ENCODE peak calls at places on chromosomes 7 and 10, in five cellular contexts. K, Z, B, T and N are unnamed samples.
A peak's percentile ranks its signal among the peaks of the same experiment; 100 is the strongest.

GRCh38 chr10:12852732-12853131 is 148.8 kb downstream of the CCDC3 start:
- DNase-seq in K (no peak), Z (no peak), B (no peak), T (no peak), N (no peak)

GRCh38 chr10:12348870-12349627 is at the start of gene CAMK1D:
- DNase-seq in K (peak; percentile 30), Z (peak; percentile 63), B (peak; percentile 56), T (peak; percentile 57), N (peak; percentile 89)

GRCh38 chr7:5043661-5044060 is 2.0 kb upstream of the RBAK start:
- DNase-seq in K (no peak), Z (no peak), B (no peak), T (no peak), N (no peak)

GRCh38 chr10:86048571-86048970 is 318.0 kb downstream of the GRID1 start:
- DNase-seq in K (no peak), Z (no peak), B (no peak), T (no peak), N (no peak)

GRCh38 chr10:35916791-35917190 is 274.7 kb upstream of the FZD8 start:
- DNase-seq in K (no peak), Z (no peak), B (peak; percentile 22), T (peak; percentile 36), N (no peak)

GRCh38 chr7:50471970-50472369 is 21.8 kb upstream of the FIGNL1 start:
- DNase-seq in K (no peak), Z (no peak), B (no peak), T (no peak), N (no peak)

GRCh38 chr10:121002586-121003205 is 151.5 kb downstream of the WDR11 start:
- DNase-seq in K (no peak), Z (no peak), B (no peak), T (no peak), N (peak; percentile 58)

GRCh38 chr10:84957427-84957826 is 629.0 kb downstream of the CCSER2 start:
- DNase-seq in K (no peak), Z (no peak), B (no peak), T (no peak), N (peak; percentile 10)

GRCh38 chr10:28788252-28788651 is 110.9 kb downstream of the BAMBI start:
- DNase-seq in K (no peak), Z (no peak), B (no peak), T (no peak), N (no peak)

GRCh38 chr10:4343798-4344370 is 482.1 kb upstream of the AKR1E2 start:
- DNase-seq in K (no peak), Z (peak; percentile 10), B (no peak), T (no peak), N (no peak)

GRCh38 chr7:36079446-36080025 is 73.5 kb upstream of the EEPD1 start:
- DNase-seq in K (no peak), Z (no peak), B (no peak), T (no peak), N (no peak)

GRCh38 chr10:98267069-98267893 is 713 bp downstream of the LOXL4 start:
- DNase-seq in K (no peak), Z (peak; percentile 10), B (no peak), T (no peak), N (no peak)

GRCh38 chr7:115678049-115678982 is 352.2 kb downstream of the TFEC start:
- DNase-seq in K (peak; percentile 57), Z (peak; percentile 43), B (peak; percentile 4), T (no peak), N (no peak)

GRCh38 chr7:66258409-66258808 is 53.3 kb downstream of the TPST1 start:
- DNase-seq in K (no peak), Z (no peak), B (peak; percentile 26), T (no peak), N (no peak)

GRCh38 chr10:84190621-84191020 is 3.7 kb upstream of the CDHR1 start:
- DNase-seq in K (no peak), Z (no peak), B (no peak), T (no peak), N (no peak)

GRCh38 chr7:140674899-140675701 is 2.4 kb downstream of the ADCK2 start:
- DNase-seq in K (no peak), Z (peak; percentile 50), B (peak; percentile 72), T (peak; percentile 66), N (peak; percentile 10)

GRCh38 chr7:100836812-100837098 is 9.4 kb upstream of the EPHB4 start:
- DNase-seq in K (no peak), Z (no peak), B (no peak), T (no peak), N (no peak)

GRCh38 chr7:73701357-73701995 is 18.0 kb downstream of the STX1A start:
- DNase-seq in K (no peak), Z (peak; percentile 12), B (peak; percentile 85), T (peak; percentile 67), N (peak; percentile 43)

GRCh38 chr7:45591101-45591906 is 17.1 kb downstream of the ADCY1 start:
- DNase-seq in K (no peak), Z (no peak), B (no peak), T (no peak), N (no peak)

GRCh38 chr7:29748286-29749099 is 57.8 kb upstream of the WIPF3 start:
- DNase-seq in K (peak; percentile 31), Z (peak; percentile 40), B (peak; percentile 74), T (peak; percentile 63), N (peak; percentile 56)